ENCODE peak calls at places on chromosome 3, in ten cellular contexts. B is neural progenitor cell, A is endothelial cell of umbilical vein, W is heart left ventricle, J is ovary, P is psoas muscle, Z is prostate gland, X is A549, G is A673, T is breast epithelium. I is an unnamed sample. For H3K4me1, the result is how much of the 10 kb centered on the place peaks cover.

GRCh38 chr3:139044366-139045210 is at the start of gene PRR23C:
- DNase-seq in A (no peak), X (peak), B (no peak), T (no peak), P (no peak), G (no peak), W (no peak), J (no peak), Z (no peak), I (no peak)

GRCh38 chr3:115877647-115877934 is 254.3 kb downstream of the GAP43 start:
- DNase-seq in J (peak), W (no peak), P (no peak), G (no peak), Z (no peak), B (no peak), X (no peak), A (peak), T (no peak), I (no peak)

GRCh38 chr3:123152656-123153055 is 49.1 kb upstream of the SEC22A start:
- DNase-seq in G (peak), X (no peak), T (no peak), A (no peak), W (no peak), B (peak), Z (no peak), P (no peak), J (no peak), I (no peak)

GRCh38 chr3:14925729-14926591 is 21.4 kb upstream of the NR2C2 start:
- DNase-seq in J (no peak), T (no peak), Z (no peak), A (peak), B (peak), P (no peak), X (peak), G (peak), W (no peak), I (peak)

GRCh38 chr3:141294848-141295247 is 63.2 kb downstream of the PXYLP1 start:
- DNase-seq in X (peak), J (no peak), T (no peak), B (no peak), P (no peak), A (peak), W (no peak), G (no peak), Z (no peak), I (no peak)

GRCh38 chr3:53161820-53162671 is 1.0 kb downstream of the PRKCD start:
- DNase-seq in W (peak), G (peak), Z (no peak), X (peak), B (peak), P (no peak), J (peak), T (no peak), A (peak), I (peak)

GRCh38 chr3:186406669-186407635 is 44.9 kb upstream of the DGKG start:
- DNase-seq in Z (no peak), G (no peak), B (no peak), J (peak), P (peak), X (no peak), W (peak), A (no peak), T (no peak), I (peak)

GRCh38 chr3:45510519-45510918 is 84.0 kb upstream of the LIMD1 start:
- DNase-seq in W (no peak), X (no peak), B (no peak), P (no peak), T (no peak), J (no peak), G (no peak), A (no peak), Z (no peak), I (no peak)

GRCh38 chr3:99131876-99132275 is 230.4 kb upstream of the DCBLD2 start:
- DNase-seq in A (peak), Z (no peak), J (no peak), X (no peak), T (no peak), W (no peak), B (no peak), P (no peak), G (peak), I (no peak)

GRCh38 chr3:53815651-53816050 is 30.6 kb downstream of the CHDH start:
- DNase-seq in J (no peak), X (no peak), W (no peak), Z (no peak), P (no peak), A (no peak), B (no peak), T (no peak), G (no peak), I (no peak)

GRCh38 chr3:49906004-49906860 is 2.6 kb upstream of the MST1R start:
- DNase-seq in T (peak), G (peak), B (peak), A (peak), P (no peak), J (peak), Z (peak), X (peak), W (peak), I (peak)

GRCh38 chr3:188792788-188793187 is 379.0 kb upstream of the TPRG1 start:
- DNase-seq in T (no peak), G (peak), A (no peak), B (peak), J (no peak), Z (no peak), W (no peak), X (no peak), P (peak), I (no peak)

GRCh38 chr3:124467980-124468902 is 262.0 kb upstream of the UMPS start:
- DNase-seq in T (no peak), X (peak), W (peak), Z (peak), B (peak), J (no peak), G (peak), A (peak), P (peak), I (peak)

GRCh38 chr3:49470714-49471420 is 800 bp downstream of the DAG1 start:
- DNase-seq in G (no peak), X (no peak), A (no peak), W (no peak), B (no peak), J (no peak), T (no peak), P (no peak), Z (no peak), I (no peak)

GRCh38 chr3:45965281-45966052 is 22.2 kb downstream of the CXCR6 start:
- DNase-seq in G (no peak), X (no peak), A (no peak), W (no peak), Z (no peak), J (no peak), B (no peak), P (no peak), T (no peak), I (no peak)

GRCh38 chr3:149339931-149340309 is 6.5 kb upstream of the TM4SF18 start:
- DNase-seq in Z (peak), X (peak), A (peak), J (peak), G (peak), W (peak), B (no peak), P (peak), T (peak), I (peak)

GRCh38 chr3:94305835-94306685 is 243.2 kb downstream of the NSUN3 start:
- DNase-seq in J (no peak), T (no peak), X (no peak), W (no peak), Z (no peak), B (peak), P (no peak), G (no peak), A (no peak), I (no peak)

GRCh38 chr3:174376346-174376745 is 482.8 kb upstream of the NAALADL2 start:
- DNase-seq in B (no peak), Z (no peak), X (no peak), W (no peak), G (no peak), J (no peak), A (no peak), P (no peak), T (no peak), I (no peak)

GRCh38 chr3:111723293-111723963 is 128.3 kb upstream of the ZBED2 start:
- DNase-seq in T (no peak), A (peak), B (no peak), G (no peak), J (no peak), P (no peak), Z (no peak), W (no peak), X (no peak), I (no peak)

GRCh38 chr3:171604370-171604769 is 144.2 kb upstream of the TNIK start:
- DNase-seq in W (no peak), Z (no peak), A (no peak), P (no peak), B (no peak), T (no peak), X (no peak), G (no peak), J (no peak), I (no peak)

GRCh38 chr3:134885877-134886621 is 91.0 kb downstream of the EPHB1 start:
- DNase-seq in G (no peak), J (no peak), P (no peak), T (no peak), A (no peak), B (no peak), Z (no peak), X (no peak), W (no peak), I (no peak)

GRCh38 chr3:191246628-191247027 is 47.6 kb downstream of the OSTN start:
- DNase-seq in W (no peak), P (no peak), J (no peak), B (no peak), X (peak), A (peak), Z (no peak), T (no peak), G (peak), I (no peak)

GRCh38 chr3:169952045-169952444 is 14.6 kb upstream of the SEC62 start:
- DNase-seq in J (no peak), T (no peak), P (no peak), Z (no peak), A (no peak), W (no peak), G (no peak), B (no peak), X (no peak), I (no peak)

GRCh38 chr3:79960594-79960993 is 192.8 kb upstream of the ROBO1 start:
- DNase-seq in A (no peak), Z (no peak), P (no peak), W (no peak), T (no peak), B (no peak), J (no peak), G (no peak), X (no peak), I (no peak)

GRCh38 chr3:156812521-156813335 is 13.4 kb upstream of the LEKR1 start:
- DNase-seq in X (peak), Z (no peak), A (peak), P (no peak), J (no peak), T (no peak), B (no peak), W (no peak), G (no peak), I (no peak)

GRCh38 chr3:172126741-172127140 is 87.4 kb downstream of the FNDC3B start:
- DNase-seq in T (no peak), Z (no peak), X (no peak), P (no peak), W (no peak), A (no peak), B (peak), J (no peak), G (no peak), I (no peak)

GRCh38 chr3:67551366-67552016 is 102.9 kb downstream of the SUCLG2 start:
- DNase-seq in J (no peak), W (no peak), T (no peak), P (no peak), G (no peak), A (no peak), Z (no peak), B (no peak), X (no peak), I (no peak)

GRCh38 chr3:98986073-98986472 is 84.6 kb upstream of the DCBLD2 start:
- DNase-seq in B (peak), W (peak), Z (no peak), X (peak), T (no peak), J (peak), A (peak), P (no peak), G (peak), I (no peak)

GRCh38 chr3:88221726-88222125 is 72.0 kb downstream of the C3orf38 start:
- DNase-seq in Z (no peak), A (no peak), P (no peak), W (no peak), X (no peak), B (peak), G (peak), T (no peak), J (no peak), I (no peak)

GRCh38 chr3:88222343-88222742 is 72.6 kb downstream of the C3orf38 start:
- DNase-seq in P (no peak), X (no peak), T (no peak), A (no peak), Z (no peak), G (peak), W (no peak), B (no peak), J (no peak), I (no peak)

GRCh38 chr3:88220126-88220525 is 70.4 kb downstream of the C3orf38 start:
- DNase-seq in P (no peak), Z (no peak), T (no peak), B (no peak), X (no peak), A (no peak), W (no peak), G (no peak), J (no peak), I (no peak)

GRCh38 chr3:88219138-88219792 is 69.5 kb downstream of the C3orf38 start:
- DNase-seq in A (peak), T (no peak), P (no peak), Z (no peak), B (peak), J (peak), W (peak), X (peak), G (peak), I (peak)
- TF ChIP-seq CTCF in A (no peak), T (no peak), P (no peak), Z (peak), B (peak), J (no peak), W (peak), X (peak), G (peak), I (peak)

GRCh38 chr3:72379500-72380187 is 468.6 kb downstream of the SHQ1 start:
- DNase-seq in P (no peak), A (peak), G (peak), B (peak), X (no peak), Z (no peak), W (no peak), J (no peak), T (no peak), I (no peak)

GRCh38 chr3:72378287-72378686 is 470.0 kb downstream of the SHQ1 start:
- DNase-seq in W (no peak), Z (no peak), G (no peak), X (no peak), J (no peak), P (no peak), A (no peak), B (no peak), T (no peak), I (no peak)

GRCh38 chr3:72375237-72376154 is 472.7 kb downstream of the SHQ1 start:
- DNase-seq in X (no peak), P (no peak), G (no peak), A (no peak), Z (no peak), J (no peak), T (no peak), B (no peak), W (no peak), I (no peak)

GRCh38 chr3:72380193-72380592 is 468.1 kb downstream of the SHQ1 start:
- DNase-seq in J (no peak), T (no peak), X (no peak), W (no peak), Z (no peak), G (no peak), P (no peak), B (peak), A (peak), I (no peak)

GRCh38 chr3:72376917-72377710 is 471.1 kb downstream of the SHQ1 start:
- DNase-seq in P (no peak), J (no peak), X (no peak), W (no peak), A (no peak), B (peak), Z (no peak), T (no peak), G (no peak), I (no peak)
- H3K4me1 ChIP-seq in P (under half), J (under half), X (under half), W (under half), A (under half), B (under half), Z (under half), T (under half), G (under half), I (under half)

GRCh38 chr3:109356442-109357155 is 19.3 kb upstream of the DPPA4 start:
- DNase-seq in T (no peak), X (no peak), A (no peak), P (no peak), J (no peak), G (no peak), W (no peak), B (no peak), Z (no peak), I (no peak)

GRCh38 chr3:109351231-109351630 is 13.9 kb upstream of the DPPA4 start:
- DNase-seq in T (no peak), W (no peak), P (no peak), G (no peak), A (no peak), B (no peak), X (no peak), J (no peak), Z (no peak), I (no peak)

GRCh38 chr3:109355625-109356441 is 18.5 kb upstream of the DPPA4 start:
- DNase-seq in T (no peak), W (no peak), A (no peak), G (no peak), X (no peak), Z (no peak), B (peak), P (no peak), J (no peak), I (no peak)

DNA sequence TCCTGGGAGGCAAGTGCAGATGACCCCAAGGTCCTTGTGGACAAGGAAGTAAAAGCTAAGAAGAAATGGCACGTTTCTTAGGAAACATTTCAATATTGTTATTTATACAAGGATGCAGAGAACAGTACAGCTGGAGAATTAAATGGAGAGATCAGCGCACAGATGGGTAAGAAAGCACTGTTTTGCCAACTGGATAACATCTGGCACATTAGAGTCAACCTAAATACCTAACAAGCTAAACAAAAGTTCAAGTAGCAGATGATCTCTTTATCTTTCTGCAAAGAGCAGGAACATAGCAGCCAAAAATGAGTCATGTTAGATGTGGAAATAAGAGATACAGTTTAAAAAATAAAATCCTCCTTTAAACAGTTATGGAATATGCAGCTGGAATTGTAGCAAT is 15.7 kb upstream of the DPPA4 start:
- DNase-seq in A (no peak), T (no peak), Z (no peak), X (peak), W (no peak), G (no peak), J (no peak), P (no peak), B (no peak), I (no peak)
- H3K27ac ChIP-seq in A (no peak), T (no peak), Z (no peak), X (peak), W (no peak), G (no peak), J (no peak), P (no peak), B (no peak), I (no peak)

GRCh38 chr3:57038466-57039164 is 21.8 kb upstream of the SPATA12 start:
- DNase-seq in J (no peak), G (no peak), X (no peak), B (no peak), P (no peak), Z (no peak), A (no peak), T (no peak), W (no peak), I (no peak)
- TF ChIP-seq CTCF in J (no peak), G (no peak), X (no peak), B (no peak), P (no peak), Z (no peak), A (no peak), T (no peak), W (no peak), I (no peak)

GRCh38 chr3:195038161-195038560 is 232.8 kb downstream of the XXYLT1 start:
- DNase-seq in Z (no peak), X (no peak), G (no peak), P (no peak), B (no peak), J (no peak), W (no peak), A (no peak), T (no peak), I (no peak)

GRCh38 chr3:195041871-195042740 is 228.9 kb downstream of the XXYLT1 start:
- DNase-seq in B (peak), G (no peak), W (no peak), Z (no peak), J (no peak), A (no peak), P (no peak), T (no peak), X (no peak), I (no peak)

GRCh38 chr3:195039180-195039843 is 231.6 kb downstream of the XXYLT1 start:
- DNase-seq in X (no peak), P (no peak), B (no peak), T (no peak), Z (no peak), A (no peak), G (no peak), J (no peak), W (no peak), I (no peak)

GRCh38 chr3:195040773-195041520 is 230.0 kb downstream of the XXYLT1 start:
- DNase-seq in A (no peak), J (no peak), Z (no peak), P (no peak), G (no peak), T (no peak), X (no peak), B (no peak), W (no peak), I (no peak)

GRCh38 chr3:195040094-195040493 is 230.9 kb downstream of the XXYLT1 start:
- DNase-seq in J (no peak), X (no peak), P (no peak), G (no peak), W (no peak), B (no peak), Z (no peak), T (no peak), A (no peak), I (no peak)
- H3K4me1 ChIP-seq in J (under half), X (under half), P (under half), G (under half), W (under half), B (under half), Z (under half), T (under half), A (under half), I (under half)

GRCh38 chr3:43627360-43627759 is 5.5 kb upstream of the ANO10 start:
- DNase-seq in W (no peak), G (no peak), A (no peak), X (no peak), J (no peak), P (no peak), T (no peak), Z (no peak), B (no peak), I (no peak)
- H3K27ac ChIP-seq in W (no peak), G (no peak), A (no peak), X (peak), J (no peak), P (no peak), T (no peak), Z (no peak), B (no peak), I (no peak)

DNA sequence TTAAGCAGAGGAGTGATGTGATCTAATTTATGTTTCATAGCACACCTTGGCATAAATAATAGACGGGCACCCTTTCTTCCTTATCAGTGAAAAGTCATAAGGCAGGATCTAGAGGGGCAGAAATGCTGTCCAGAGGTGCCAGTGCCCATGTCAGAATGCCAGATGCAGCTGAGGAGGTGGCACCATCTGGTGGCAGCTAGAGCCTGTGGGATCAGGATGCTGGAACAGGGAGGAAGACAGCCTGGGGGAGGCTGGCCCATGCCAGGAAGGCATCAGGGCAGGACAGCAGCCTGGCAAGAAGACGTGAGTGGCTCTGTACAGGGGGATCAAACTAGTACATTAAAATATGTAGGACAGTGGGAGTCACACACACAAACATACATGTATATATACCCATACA is 16.5 kb downstream of the MYH15 start:
- DNase-seq in X (peak), A (no peak), P (no peak), T (no peak), B (peak), G (no peak), W (no peak), J (no peak), Z (no peak), I (peak)
- TF ChIP-seq CTCF in X (peak), A (peak), P (no peak), T (no peak), B (peak), G (peak), W (peak), J (no peak), Z (no peak), I (peak)